ENCODE peak calls at places on chromosomes 2 and 18, in ten cellular contexts. S, H, I, M, W, V, Z, E, N and B are unnamed samples.

GRCh38 chr2:16177671-16178180 is 237.4 kb downstream of the MYCN start:
- DNase-seq in S (no peak), H (no peak), I (no peak), M (no peak), W (no peak), V (no peak), Z (no peak), E (no peak), N (no peak), B (no peak)

GRCh38 chr2:29573147-29573546 is 348.2 kb downstream of the ALK start:
- DNase-seq in S (peak; percentile 44), H (no peak), I (no peak), M (no peak), W (no peak), V (no peak), Z (no peak), E (no peak), N (no peak), B (no peak)

GRCh38 chr2:185215497-185215896 is 523.1 kb upstream of the FSIP2 start:
- DNase-seq in S (no peak), H (no peak), I (no peak), M (peak; percentile 34), W (no peak), V (no peak), Z (no peak), E (no peak), N (no peak), B (no peak)

GRCh38 chr18:27860701-27861107 is 316.2 kb downstream of the CDH2 start:
- DNase-seq in S (no peak), H (peak; percentile 75), I (no peak), M (no peak), W (no peak), V (no peak), Z (peak; percentile 47), E (no peak), N (peak; percentile 46), B (no peak)

GRCh38 chr2:111048856-111049551 is 71.7 kb upstream of the BCL2L11 start:
- DNase-seq in S (no peak), H (no peak), I (no peak), M (no peak), W (no peak), V (no peak), Z (no peak), E (no peak), N (no peak), B (no peak)

GRCh38 chr18:46055841-46056240 is 16.2 kb downstream of the PSTPIP2 start:
- DNase-seq in S (no peak), H (no peak), I (no peak), M (no peak), W (no peak), V (no peak), Z (no peak), E (no peak), N (no peak), B (no peak)

GRCh38 chr2:165357758-165358157 is 111.7 kb upstream of the CSRNP3 start:
- DNase-seq in S (no peak), H (peak; percentile 85), I (no peak), M (no peak), W (no peak), V (no peak), Z (peak; percentile 68), E (no peak), N (no peak), B (no peak)

GRCh38 chr2:88666576-88666975 is 24.9 kb upstream of the RPIA start:
- DNase-seq in S (peak; percentile 95), H (no peak), I (no peak), M (no peak), W (no peak), V (no peak), Z (no peak), E (no peak), N (no peak), B (no peak)

GRCh38 chr2:196660264-196660663 is 20.7 kb downstream of the CCDC150 start:
- DNase-seq in S (no peak), H (peak; percentile 16), I (no peak), M (no peak), W (no peak), V (no peak), Z (peak; percentile 25), E (no peak), N (no peak), B (no peak)

GRCh38 chr2:135159191-135159590 is 107.1 kb downstream of the RAB3GAP1 start:
- DNase-seq in S (no peak), H (no peak), I (no peak), M (no peak), W (no peak), V (no peak), Z (no peak), E (no peak), N (no peak), B (no peak)

GRCh38 chr2:146123714-146124113 is 1603.8 kb upstream of the ZEB2 start:
- DNase-seq in S (no peak), H (peak; percentile 41), I (no peak), M (no peak), W (no peak), V (no peak), Z (no peak), E (no peak), N (no peak), B (no peak)

GRCh38 chr2:12303181-12304030 is 413.3 kb upstream of the TRIB2 start:
- DNase-seq in S (no peak), H (peak; percentile 94), I (no peak), M (no peak), W (no peak), V (no peak), Z (peak; percentile 98), E (no peak), N (no peak), B (no peak)

GRCh38 chr2:156339110-156339847 is 6.8 kb upstream of the NR4A2 start:
- DNase-seq in S (peak; percentile 60), H (no peak), I (peak; percentile 66), M (no peak), W (no peak), V (no peak), Z (no peak), E (no peak), N (peak; percentile 35), B (no peak)

GRCh38 chr2:32773409-32773808 is 145.6 kb downstream of the TTC27 start:
- DNase-seq in S (no peak), H (no peak), I (no peak), M (no peak), W (no peak), V (no peak), Z (no peak), E (no peak), N (no peak), B (no peak)

GRCh38 chr2:70974592-70974991 is 3.8 kb upstream of the ANKRD53 start:
- DNase-seq in S (no peak), H (no peak), I (no peak), M (no peak), W (no peak), V (no peak), Z (no peak), E (no peak), N (no peak), B (no peak)

GRCh38 chr2:70978388-70979357 is at the start of gene ANKRD53:
- DNase-seq in S (peak; percentile 85), H (no peak), I (peak; percentile 77), M (peak; percentile 86), W (peak; percentile 71), V (peak; percentile 48), Z (peak; percentile 57), E (no peak), N (peak; percentile 74), B (no peak)

GRCh38 chr2:70979626-70980025 is 1.2 kb downstream of the ANKRD53 start:
- DNase-seq in S (peak; percentile 18), H (no peak), I (no peak), M (no peak), W (no peak), V (peak; percentile 48), Z (no peak), E (no peak), N (no peak), B (no peak)

GRCh38 chr2:70975237-70975636 is 3.2 kb upstream of the ANKRD53 start:
- DNase-seq in S (no peak), H (no peak), I (no peak), M (no peak), W (no peak), V (no peak), Z (no peak), E (no peak), N (no peak), B (no peak)

GRCh38 chr2:70977605-70978205 is 725 bp upstream of the ANKRD53 start:
- DNase-seq in S (peak; percentile 50), H (peak; percentile 81), I (peak; percentile 72), M (no peak), W (peak; percentile 63), V (peak; percentile 45), Z (peak; percentile 79), E (no peak), N (no peak), B (no peak)
- H3K4me3 ChIP-seq in S (no peak overlapping the region), H (peak overlapping the region; percentile 72), I (no peak overlapping the region), M (peak overlapping the region; percentile 55), W (peak overlapping the region; percentile 75), V (peak overlapping the region; percentile 71), Z (no peak overlapping the region), E (no peak overlapping the region), N (peak overlapping the region; percentile 73), B (peak overlapping the region; percentile 60)

GRCh38 chr2:237102428-237102827 is 16.7 kb downstream of the COPS8 start:
- DNase-seq in S (no peak), H (no peak), I (no peak), M (no peak), W (no peak), V (no peak), Z (no peak), E (no peak), N (no peak), B (no peak)
- H3K27ac ChIP-seq in S (no peak overlapping the region), H (no peak overlapping the region), I (no peak overlapping the region), M (peak overlapping the region; percentile 97), W (no peak overlapping the region), V (no peak overlapping the region), Z (no peak overlapping the region), E (no peak overlapping the region), N (no peak overlapping the region), B (no peak overlapping the region)

DNA sequence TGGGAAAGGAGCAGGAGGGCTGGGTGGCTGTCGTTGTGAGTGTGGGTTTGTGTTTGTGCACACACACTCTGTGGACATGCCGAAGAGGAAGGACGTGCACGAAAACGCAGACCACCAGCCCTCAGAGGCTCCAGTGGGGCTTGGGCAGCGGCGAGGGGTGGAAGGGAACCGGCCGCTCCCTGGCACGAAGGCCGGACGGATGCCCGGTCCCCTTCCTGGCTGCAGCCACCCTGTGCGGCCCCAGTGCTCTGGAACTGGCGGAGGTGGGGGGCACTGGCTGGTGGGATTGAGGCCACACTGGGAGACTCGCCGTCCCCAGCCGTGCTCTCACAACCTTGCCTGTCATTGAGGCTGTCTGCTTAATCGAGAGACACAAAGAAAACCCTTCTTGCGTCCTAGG is 852.6 kb upstream of the SALL3 start:
- DNase-seq in S (no peak), H (no peak), I (no peak), M (no peak), W (no peak), V (no peak), Z (no peak), E (no peak), N (no peak), B (no peak)
- H3K4me3 ChIP-seq in S (no peak overlapping the region), H (no peak overlapping the region), I (no peak overlapping the region), M (no peak overlapping the region), W (no peak overlapping the region), V (no peak overlapping the region), Z (no peak overlapping the region), E (no peak overlapping the region), N (no peak overlapping the region), B (no peak overlapping the region)

DNA sequence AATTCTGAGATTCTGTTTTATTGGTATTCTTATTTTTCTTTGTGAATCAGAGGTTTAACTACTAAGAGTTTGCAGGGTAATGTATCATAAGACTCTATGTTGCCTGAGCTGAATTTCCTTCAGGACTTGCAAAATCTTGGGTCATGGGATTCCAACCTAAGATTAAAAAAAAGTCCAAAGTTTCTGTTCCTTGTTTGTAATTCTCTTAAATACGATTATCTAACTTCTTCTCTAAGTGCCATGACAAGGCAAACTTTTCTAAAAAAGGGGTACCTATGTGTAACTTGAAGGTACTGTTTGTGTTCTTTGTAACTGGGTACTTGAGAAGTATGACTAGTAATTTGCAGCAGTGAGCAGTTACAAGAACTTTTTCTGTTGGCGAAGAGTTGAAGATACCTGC is 181.3 kb upstream of the ZEB2 start:
- DNase-seq in S (no peak), H (no peak), I (no peak), M (no peak), W (no peak), V (no peak), Z (no peak), E (no peak), N (no peak), B (no peak)
- H3K27ac ChIP-seq in S (no peak overlapping the region), H (no peak overlapping the region), I (no peak overlapping the region), M (no peak overlapping the region), W (no peak overlapping the region), V (peak overlapping the region; percentile 19), Z (no peak overlapping the region), E (no peak overlapping the region), N (peak overlapping the region; percentile 89), B (no peak overlapping the region)